ENCODE peak calls at places on chromosomes 3 and 15, in ten cellular contexts. One of them, this sample, is unnamed.
A peak's percentile ranks its signal among the peaks of the same experiment; 100 is the strongest.

GRCh38 chr15:31799711-31800321 is 230.5 kb upstream of the CHRNA7 start:
- DNase-seq in A549: no peak
- DNase-seq in stomach: no peak
- DNase-seq in sigmoid colon: no peak
- DNase-seq in esophagus muscularis mucosa: no peak
- DNase-seq in tibial nerve: no peak
- DNase-seq in HepG2: no peak
- DNase-seq in GM12878: peak; percentile 77
- DNase-seq in suprapubic skin: no peak
- DNase-seq in K562: no peak
- DNase-seq in this sample: no peak

GRCh38 chr3:195807681-195808121 is 4.0 kb downstream of the MUC4 start:
- DNase-seq in A549: no peak
- DNase-seq in stomach: no peak
- DNase-seq in sigmoid colon: peak; percentile 32
- DNase-seq in esophagus muscularis mucosa: no peak
- DNase-seq in tibial nerve: no peak
- DNase-seq in HepG2: no peak
- DNase-seq in GM12878: no peak
- DNase-seq in suprapubic skin: no peak
- DNase-seq in K562: no peak
- DNase-seq in this sample: no peak

GRCh38 chr3:45480218-45480617 is 91.8 kb downstream of the LARS2 start:
- DNase-seq in A549: no peak
- DNase-seq in stomach: no peak
- DNase-seq in sigmoid colon: no peak
- DNase-seq in esophagus muscularis mucosa: no peak
- DNase-seq in tibial nerve: no peak
- DNase-seq in HepG2: peak; percentile 78
- DNase-seq in GM12878: no peak
- DNase-seq in suprapubic skin: no peak
- DNase-seq in K562: no peak
- DNase-seq in this sample: no peak

GRCh38 chr15:66670698-66671580 is 31.1 kb upstream of the SMAD6 start:
- DNase-seq in A549: peak; percentile 53
- DNase-seq in stomach: peak; percentile 90
- DNase-seq in sigmoid colon: no peak
- DNase-seq in esophagus muscularis mucosa: no peak
- DNase-seq in tibial nerve: no peak
- DNase-seq in HepG2: peak; percentile 18
- DNase-seq in GM12878: no peak
- DNase-seq in suprapubic skin: no peak
- DNase-seq in K562: peak; percentile 94
- DNase-seq in this sample: peak; percentile 58

GRCh38 chr3:4006288-4006687 is 207.1 kb downstream of the LRRN1 start:
- DNase-seq in A549: no peak
- DNase-seq in stomach: no peak
- DNase-seq in sigmoid colon: no peak
- DNase-seq in esophagus muscularis mucosa: no peak
- DNase-seq in tibial nerve: no peak
- DNase-seq in HepG2: no peak
- DNase-seq in GM12878: no peak
- DNase-seq in suprapubic skin: no peak
- DNase-seq in K562: no peak
- DNase-seq in this sample: no peak

GRCh38 chr3:168095611-168096209 is at the start of gene GOLIM4:
- DNase-seq in A549: peak; percentile 97
- DNase-seq in stomach: peak; percentile 94
- DNase-seq in sigmoid colon: peak; percentile 97
- DNase-seq in esophagus muscularis mucosa: peak; percentile 96
- DNase-seq in tibial nerve: peak; percentile 82
- DNase-seq in HepG2: peak; percentile 94
- DNase-seq in GM12878: peak; percentile 90
- DNase-seq in suprapubic skin: peak; percentile 95
- DNase-seq in K562: peak; percentile 90
- DNase-seq in this sample: peak; percentile 92

GRCh38 chr15:67343206-67343605 is 88.6 kb downstream of the IQCH start:
- DNase-seq in A549: no peak
- DNase-seq in stomach: no peak
- DNase-seq in sigmoid colon: no peak
- DNase-seq in esophagus muscularis mucosa: no peak
- DNase-seq in tibial nerve: no peak
- DNase-seq in HepG2: no peak
- DNase-seq in GM12878: no peak
- DNase-seq in suprapubic skin: no peak
- DNase-seq in K562: no peak
- DNase-seq in this sample: no peak

GRCh38 chr15:89052474-89052873 is 35.8 kb upstream of the ABHD2 start:
- DNase-seq in A549: no peak
- DNase-seq in stomach: no peak
- DNase-seq in sigmoid colon: no peak
- DNase-seq in esophagus muscularis mucosa: no peak
- DNase-seq in tibial nerve: no peak
- DNase-seq in HepG2: no peak
- DNase-seq in GM12878: no peak
- DNase-seq in suprapubic skin: no peak
- DNase-seq in K562: no peak
- DNase-seq in this sample: no peak

GRCh38 chr3:11077466-11077865 is 76.8 kb upstream of the HRH1 start:
- DNase-seq in A549: peak; percentile 32
- DNase-seq in stomach: no peak
- DNase-seq in sigmoid colon: no peak
- DNase-seq in esophagus muscularis mucosa: no peak
- DNase-seq in tibial nerve: no peak
- DNase-seq in HepG2: no peak
- DNase-seq in GM12878: no peak
- DNase-seq in suprapubic skin: no peak
- DNase-seq in K562: no peak
- DNase-seq in this sample: no peak

GRCh38 chr3:50853936-50854335 is 179.2 kb downstream of the DOCK3 start:
- DNase-seq in A549: no peak
- DNase-seq in stomach: no peak
- DNase-seq in sigmoid colon: no peak
- DNase-seq in esophagus muscularis mucosa: no peak
- DNase-seq in tibial nerve: no peak
- DNase-seq in HepG2: no peak
- DNase-seq in GM12878: no peak
- DNase-seq in suprapubic skin: no peak
- DNase-seq in K562: no peak
- DNase-seq in this sample: no peak

GRCh38 chr3:10941972-10942371 is 50.6 kb upstream of the SLC6A1 start:
- DNase-seq in A549: no peak
- DNase-seq in stomach: no peak
- DNase-seq in sigmoid colon: no peak
- DNase-seq in esophagus muscularis mucosa: no peak
- DNase-seq in tibial nerve: no peak
- DNase-seq in HepG2: no peak
- DNase-seq in GM12878: no peak
- DNase-seq in suprapubic skin: no peak
- DNase-seq in K562: peak; percentile 68
- DNase-seq in this sample: peak; percentile 86

GRCh38 chr3:10581251-10581650 is 75.9 kb upstream of the ATP2B2 start:
- DNase-seq in A549: no peak
- DNase-seq in stomach: no peak
- DNase-seq in sigmoid colon: no peak
- DNase-seq in esophagus muscularis mucosa: no peak
- DNase-seq in tibial nerve: no peak
- DNase-seq in HepG2: no peak
- DNase-seq in GM12878: no peak
- DNase-seq in suprapubic skin: no peak
- DNase-seq in K562: no peak
- DNase-seq in this sample: no peak

DNA sequence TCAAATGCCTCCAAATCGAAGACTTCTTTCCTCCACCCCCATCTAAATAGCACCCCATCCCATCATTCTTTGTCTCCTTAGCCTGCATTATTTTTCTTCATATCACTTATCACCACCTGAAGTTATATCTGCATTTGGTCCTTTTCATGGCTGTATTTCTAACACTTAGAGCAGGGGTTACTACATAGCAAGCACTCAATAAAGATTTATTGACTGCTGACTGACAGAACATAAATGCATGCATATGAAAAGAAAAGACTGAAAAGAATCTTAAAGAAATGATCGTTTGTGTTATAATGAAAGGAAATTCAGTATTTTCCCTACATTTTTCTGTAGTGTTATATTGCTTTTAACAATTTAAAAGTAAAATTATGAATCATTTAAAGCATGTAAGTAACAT is 1.4 kb downstream of the LRRC31 start:
- DNase-seq in A549: no peak
- DNase-seq in stomach: no peak
- DNase-seq in sigmoid colon: no peak
- DNase-seq in esophagus muscularis mucosa: no peak
- DNase-seq in tibial nerve: no peak
- DNase-seq in HepG2: no peak
- DNase-seq in GM12878: no peak
- DNase-seq in suprapubic skin: no peak
- DNase-seq in K562: no peak
- DNase-seq in this sample: no peak
- TF ChIP-seq CTCF in A549: no peak
- TF ChIP-seq CTCF in stomach: no peak
- TF ChIP-seq CTCF in sigmoid colon: no peak
- TF ChIP-seq CTCF in esophagus muscularis mucosa: no peak
- TF ChIP-seq CTCF in tibial nerve: no peak
- TF ChIP-seq CTCF in HepG2: no peak
- TF ChIP-seq CTCF in GM12878: no peak
- TF ChIP-seq CTCF in suprapubic skin: no peak
- TF ChIP-seq CTCF in K562: no peak
- TF ChIP-seq CTCF in this sample: no peak

DNA sequence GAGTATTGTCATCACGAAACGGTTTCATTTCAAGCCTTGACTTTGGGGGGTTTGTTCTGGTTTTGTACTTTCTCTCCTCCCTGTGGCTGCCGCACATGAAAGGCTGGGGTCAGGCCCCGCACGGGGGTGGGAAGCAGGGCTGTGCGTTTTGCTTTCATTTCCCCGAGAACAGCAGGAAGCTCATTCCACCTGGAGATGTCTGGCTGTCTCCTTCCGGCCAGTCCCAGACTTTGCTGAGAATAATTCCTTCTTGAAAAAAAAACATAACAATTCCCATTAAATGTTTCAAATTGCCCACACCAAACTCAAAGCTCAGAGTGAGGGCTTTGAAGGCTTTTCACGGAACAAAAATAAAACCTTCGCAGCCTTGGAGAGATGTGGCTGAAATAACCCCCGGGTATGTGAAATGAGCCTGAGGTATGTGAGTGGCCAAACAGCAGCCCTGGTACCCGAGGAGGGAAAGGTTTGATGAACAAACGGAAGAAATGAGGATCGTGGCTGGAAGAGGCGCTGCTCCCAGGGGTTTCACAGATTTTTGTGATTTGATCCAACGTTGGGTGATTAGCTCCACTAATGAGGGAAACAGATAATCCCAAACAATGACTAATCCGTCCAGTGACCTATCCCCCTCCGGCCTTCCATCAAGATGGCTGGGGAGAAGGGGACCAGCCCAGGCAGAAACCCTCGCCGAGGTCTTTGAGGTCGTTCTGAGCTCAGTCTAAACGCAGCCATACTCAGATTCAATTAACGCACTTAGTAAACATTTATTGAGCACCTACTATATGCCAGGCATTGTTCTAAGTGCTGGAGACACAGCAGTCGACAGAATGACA is 126.9 kb upstream of the MEF2A start:
- DNase-seq in A549: no peak
- DNase-seq in stomach: peak; percentile 18
- DNase-seq in sigmoid colon: peak; percentile 37
- DNase-seq in esophagus muscularis mucosa: peak; percentile 62
- DNase-seq in tibial nerve: peak; percentile 9
- DNase-seq in HepG2: no peak
- DNase-seq in GM12878: no peak
- DNase-seq in suprapubic skin: no peak
- DNase-seq in K562: no peak
- DNase-seq in this sample: peak; percentile 45
- TF ChIP-seq EP300 in A549: no peak
- TF ChIP-seq EP300 in stomach: no peak
- TF ChIP-seq EP300 in sigmoid colon: no peak
- TF ChIP-seq EP300 in esophagus muscularis mucosa: no peak
- TF ChIP-seq EP300 in tibial nerve: no peak
- TF ChIP-seq EP300 in HepG2: no peak
- TF ChIP-seq EP300 in GM12878: no peak
- TF ChIP-seq EP300 in suprapubic skin: no peak
- TF ChIP-seq EP300 in K562: no peak
- TF ChIP-seq EP300 in this sample: no peak

GRCh38 chr15:73691398-73691797 is 7.2 kb downstream of the CD276 start:
- DNase-seq in A549: no peak
- DNase-seq in stomach: peak; percentile 70
- DNase-seq in sigmoid colon: peak; percentile 74
- DNase-seq in esophagus muscularis mucosa: no peak
- DNase-seq in tibial nerve: peak; percentile 68
- DNase-seq in HepG2: no peak
- DNase-seq in GM12878: no peak
- DNase-seq in suprapubic skin: peak; percentile 87
- DNase-seq in K562: peak; percentile 23
- DNase-seq in this sample: no peak
- TF ChIP-seq CTCF in A549: no peak
- TF ChIP-seq CTCF in stomach: no peak
- TF ChIP-seq CTCF in sigmoid colon: no peak
- TF ChIP-seq CTCF in esophagus muscularis mucosa: peak; percentile 10
- TF ChIP-seq CTCF in tibial nerve: no peak
- TF ChIP-seq CTCF in HepG2: peak; percentile 25
- TF ChIP-seq CTCF in GM12878: no peak
- TF ChIP-seq CTCF in suprapubic skin: no peak
- TF ChIP-seq CTCF in K562: peak; percentile 29
- TF ChIP-seq CTCF in this sample: peak; percentile 42

GRCh38 chr3:8618950-8619349 is 25.6 kb downstream of the SSUH2 start:
- DNase-seq in A549: no peak
- DNase-seq in stomach: peak; percentile 9
- DNase-seq in sigmoid colon: no peak
- DNase-seq in esophagus muscularis mucosa: no peak
- DNase-seq in tibial nerve: no peak
- DNase-seq in HepG2: no peak
- DNase-seq in GM12878: no peak
- DNase-seq in suprapubic skin: peak; percentile 15
- DNase-seq in K562: no peak
- DNase-seq in this sample: no peak

GRCh38 chr3:8621141-8621540 is 23.5 kb downstream of the SSUH2 start:
- DNase-seq in A549: no peak
- DNase-seq in stomach: no peak
- DNase-seq in sigmoid colon: peak; percentile 27
- DNase-seq in esophagus muscularis mucosa: no peak
- DNase-seq in tibial nerve: no peak
- DNase-seq in HepG2: no peak
- DNase-seq in GM12878: no peak
- DNase-seq in suprapubic skin: peak; percentile 76
- DNase-seq in K562: no peak
- DNase-seq in this sample: no peak

GRCh38 chr3:8617921-8618320 is 26.7 kb downstream of the SSUH2 start:
- DNase-seq in A549: no peak
- DNase-seq in stomach: peak; percentile 9
- DNase-seq in sigmoid colon: peak; percentile 43
- DNase-seq in esophagus muscularis mucosa: no peak
- DNase-seq in tibial nerve: no peak
- DNase-seq in HepG2: no peak
- DNase-seq in GM12878: no peak
- DNase-seq in suprapubic skin: no peak
- DNase-seq in K562: no peak
- DNase-seq in this sample: no peak

GRCh38 chr3:8621872-8622271 is 22.7 kb downstream of the SSUH2 start:
- DNase-seq in A549: no peak
- DNase-seq in stomach: peak; percentile 24
- DNase-seq in sigmoid colon: peak; percentile 64
- DNase-seq in esophagus muscularis mucosa: no peak
- DNase-seq in tibial nerve: no peak
- DNase-seq in HepG2: no peak
- DNase-seq in GM12878: no peak
- DNase-seq in suprapubic skin: no peak
- DNase-seq in K562: no peak
- DNase-seq in this sample: no peak

GRCh38 chr3:8619548-8619947 is 25.1 kb downstream of the SSUH2 start:
- DNase-seq in A549: no peak
- DNase-seq in stomach: no peak
- DNase-seq in sigmoid colon: peak; percentile 27
- DNase-seq in esophagus muscularis mucosa: no peak
- DNase-seq in tibial nerve: no peak
- DNase-seq in HepG2: no peak
- DNase-seq in GM12878: no peak
- DNase-seq in suprapubic skin: peak; percentile 35
- DNase-seq in K562: no peak
- DNase-seq in this sample: no peak
- TF ChIP-seq EP300 in A549: no peak
- TF ChIP-seq EP300 in stomach: no peak
- TF ChIP-seq EP300 in sigmoid colon: no peak
- TF ChIP-seq EP300 in esophagus muscularis mucosa: no peak
- TF ChIP-seq EP300 in tibial nerve: no peak
- TF ChIP-seq EP300 in HepG2: no peak
- TF ChIP-seq EP300 in GM12878: no peak
- TF ChIP-seq EP300 in suprapubic skin: no peak
- TF ChIP-seq EP300 in K562: no peak
- TF ChIP-seq EP300 in this sample: no peak

This sample was measured in H1.